ENCODE peak calls at places on chromosomes 16 and 17, in eight cellular contexts. W is CD8-positive, alpha-beta T cell; K is cardiac fibroblast; Y is PC-3; J is cardiac muscle cell; A is GM23338; Q is HFF-Myc; I is HL-60. B is an unnamed sample.
A peak's percentile ranks its signal among the peaks of the same experiment; 100 is the strongest.

GRCh38 chr16:21710938-21711337 is 47.2 kb downstream of the OTOA start:
- DNase-seq in Q (no peak), A (no peak), Y (no peak), W (no peak), J (no peak), I (no peak), K (no peak), B (no peak)

GRCh38 chr17:61386251-61386650 is 13.4 kb upstream of the TBX2 start:
- DNase-seq in I (no peak), Q (no peak), J (no peak), W (no peak), A (no peak), K (no peak), Y (no peak), B (no peak)

GRCh38 chr17:41413353-41413752 is 11.0 kb downstream of the KRT37 start:
- DNase-seq in J (no peak), W (no peak), A (peak; percentile 76), I (no peak), K (no peak), Q (no peak), Y (peak; percentile 20), B (no peak)

GRCh38 chr16:2776500-2777139 is 460 bp downstream of the ELOB start:
- DNase-seq in I (no peak), W (no peak), J (no peak), K (no peak), A (peak; percentile 48), Q (no peak), Y (peak; percentile 15), B (peak; percentile 67)

GRCh38 chr17:2244545-2245525 is 58.8 kb downstream of the SMG6 start:
- DNase-seq in A (peak; percentile 91), J (peak; percentile 85), K (peak; percentile 95), Q (peak; percentile 89), Y (peak; percentile 76), W (peak; percentile 72), I (peak; percentile 65), B (peak; percentile 79)

GRCh38 chr17:47897561-47897960 is 1.5 kb downstream of the SP2 start:
- DNase-seq in Q (no peak), I (no peak), Y (no peak), W (no peak), K (no peak), J (no peak), A (no peak), B (no peak)

GRCh38 chr16:20812510-20812909 is 6.2 kb downstream of the REXO5 start:
- DNase-seq in W (no peak), J (no peak), K (no peak), Y (no peak), A (no peak), Q (no peak), I (no peak), B (no peak)

GRCh38 chr17:66625321-66625767 is 209.6 kb upstream of the CACNG5 start:
- DNase-seq in K (peak; percentile 45), Y (peak; percentile 73), I (no peak), J (no peak), W (no peak), A (peak; percentile 62), Q (no peak), B (no peak)

GRCh38 chr17:70658840-70659239 is 489.5 kb downstream of the KCNJ2 start:
- DNase-seq in W (no peak), Q (no peak), I (no peak), K (no peak), J (no peak), Y (no peak), A (no peak), B (no peak)

GRCh38 chr17:65359016-65359415 is 202.4 kb downstream of the AXIN2 start:
- DNase-seq in I (no peak), Q (peak; percentile 52), Y (peak; percentile 95), A (no peak), J (no peak), K (peak; percentile 53), W (no peak), B (no peak)

GRCh38 chr17:9175700-9176467 is 154.6 kb downstream of the NTN1 start:
- DNase-seq in Y (no peak), A (no peak), W (no peak), I (no peak), K (no peak), J (no peak), Q (no peak), B (no peak)

GRCh38 chr17:74125160-74125559 is 78.3 kb upstream of the RPL38 start:
- DNase-seq in Q (no peak), W (no peak), A (no peak), Y (no peak), J (no peak), I (no peak), K (no peak), B (no peak)

GRCh38 chr16:85554791-85555548 is 58.2 kb upstream of the GSE1 start:
- DNase-seq in Y (peak; percentile 21), W (peak; percentile 28), Q (no peak), A (peak; percentile 38), J (peak; percentile 70), K (peak; percentile 82), I (peak; percentile 50), B (peak; percentile 79)

GRCh38 chr17:1170739-1171138 is 9.0 kb downstream of the ABR start:
- DNase-seq in J (no peak), W (no peak), Y (no peak), Q (no peak), I (no peak), K (no peak), A (peak; percentile 56), B (no peak)
- TF ChIP-seq CTCF in J (peak; percentile 26), W (no peak), Y (peak; percentile 37), Q (peak; percentile 47), I (no peak), K (no peak), A (peak; percentile 77), B (peak; percentile 12)

DNA sequence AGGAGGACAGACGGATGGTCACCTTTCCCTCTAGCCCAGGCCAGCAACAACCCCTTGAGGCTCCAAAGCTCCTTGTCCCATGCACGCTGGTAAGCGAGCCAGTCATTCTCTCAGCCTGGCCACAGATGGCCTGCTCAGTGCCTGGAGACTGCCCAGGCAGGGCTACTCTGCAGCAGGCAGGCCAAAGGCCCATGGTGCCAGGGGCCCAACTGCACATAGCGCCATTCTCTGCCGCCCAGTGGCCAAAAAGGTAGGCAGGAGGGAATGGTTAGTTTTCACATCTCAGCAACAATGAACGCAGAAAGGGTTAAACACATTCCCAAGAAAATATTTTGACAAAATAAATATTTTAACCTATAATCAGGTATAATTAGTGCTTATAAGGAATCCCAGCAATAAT is 7.7 kb upstream of the SREBF1 start:
- DNase-seq in Y (no peak), A (no peak), J (no peak), K (no peak), Q (no peak), I (no peak), W (no peak), B (no peak)
- TF ChIP-seq CTCF in Y (no peak), A (peak; percentile 30), J (no peak), K (no peak), Q (no peak), I (no peak), W (no peak), B (no peak)

GRCh38 chr17:80071116-80071980 is 30.0 kb upstream of the GAA start:
- DNase-seq in K (peak; percentile 80), I (no peak), W (no peak), A (no peak), J (no peak), Q (no peak), Y (no peak), B (no peak)

GRCh38 chr17:80070375-80071115 is 30.8 kb upstream of the GAA start:
- DNase-seq in Q (no peak), J (no peak), Y (no peak), W (no peak), I (no peak), K (no peak), A (no peak), B (no peak)

GRCh38 chr17:80069886-80070177 is 31.5 kb upstream of the GAA start:
- DNase-seq in Y (no peak), I (no peak), Q (no peak), A (no peak), J (no peak), W (no peak), K (peak; percentile 54), B (no peak)

GRCh38 chr17:80067393-80067986 is 31.0 kb downstream of the CCDC40 start:
- DNase-seq in J (no peak), W (no peak), Q (no peak), I (no peak), K (no peak), A (no peak), Y (peak; percentile 61), B (no peak)

DNA sequence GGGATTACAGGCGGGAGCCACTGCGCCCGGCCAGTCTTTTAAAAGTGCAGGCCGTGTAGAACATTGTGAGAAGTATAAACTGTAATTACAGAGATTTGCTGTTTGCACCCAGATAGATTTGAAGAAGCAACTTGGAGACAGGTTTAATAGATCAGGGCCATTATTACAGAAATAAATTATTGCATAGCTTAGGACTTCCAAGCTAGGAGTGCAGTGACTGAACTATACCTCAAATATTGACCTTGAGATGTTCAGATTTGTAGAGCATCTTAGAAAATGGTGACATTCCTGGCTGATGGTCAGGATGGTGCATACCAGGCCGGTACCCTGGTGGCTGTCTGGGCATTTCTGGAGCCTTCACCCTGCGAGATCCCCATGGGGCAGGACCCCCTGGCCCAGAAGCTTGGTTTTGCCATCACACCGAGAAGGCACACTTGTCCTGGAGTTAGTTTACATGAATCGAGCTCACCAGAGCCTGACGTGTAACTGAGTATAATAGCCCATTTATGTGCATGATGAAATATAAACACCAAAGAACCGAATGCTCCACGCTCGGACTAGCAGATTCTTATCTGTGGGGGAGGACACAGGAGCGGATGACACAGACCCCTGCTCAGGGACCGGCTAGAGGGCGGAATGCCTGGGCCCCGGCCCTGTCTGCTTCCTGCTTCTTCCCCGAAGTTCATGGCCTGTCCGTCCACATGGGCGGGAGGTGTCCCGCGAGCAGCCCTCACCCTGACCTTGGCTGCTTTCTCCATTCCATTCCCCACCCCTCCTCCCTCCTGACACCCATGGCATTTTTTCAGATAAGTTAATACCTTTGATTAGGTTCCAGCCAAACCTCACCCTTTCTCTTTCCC is 32.1 kb downstream of the CCDC40 start:
- DNase-seq in K (peak; percentile 54), W (no peak), Y (peak; percentile 16), I (no peak), A (no peak), J (no peak), Q (no peak), B (no peak)
- TF ChIP-seq CTCF in K (no peak), W (no peak), Y (no peak), I (no peak), A (no peak), J (no peak), Q (no peak), B (no peak)

GRCh38 chr16:47047804-47048203 is 74.3 kb upstream of the DNAJA2 start:
- DNase-seq in K (no peak), Q (no peak), I (no peak), A (no peak), J (no peak), Y (no peak), W (no peak), B (no peak)

GRCh38 chr16:47051031-47051430 is 77.6 kb upstream of the DNAJA2 start:
- DNase-seq in A (no peak), J (no peak), Y (no peak), W (no peak), Q (no peak), K (no peak), I (no peak), B (no peak)

GRCh38 chr16:47052666-47053640 is 79.5 kb upstream of the DNAJA2 start:
- DNase-seq in K (peak; percentile 27), A (no peak), J (no peak), Y (no peak), W (no peak), I (no peak), Q (no peak), B (no peak)

GRCh38 chr16:47046726-47047602 is 73.5 kb upstream of the DNAJA2 start:
- DNase-seq in A (no peak), W (no peak), Y (no peak), Q (no peak), K (no peak), I (no peak), J (no peak), B (peak; percentile 76)

GRCh38 chr16:47049901-47050583 is 76.6 kb upstream of the DNAJA2 start:
- DNase-seq in K (no peak), A (no peak), J (no peak), W (no peak), I (no peak), Y (no peak), Q (no peak), B (no peak)
- TF ChIP-seq CTCF in K (no peak), A (no peak), J (no peak), W (no peak), I (no peak), Y (no peak), Q (no peak), B (no peak)